ENCODE peak calls at places on chromosomes 5 and 9, in six cellular contexts. X, H, R, F, Q and J are unnamed samples.

GRCh38 chr5:180596115-180596667 is 4.9 kb upstream of the SCGB3A1 start:
- DNase-seq in X (no peak), H (no peak), R (no peak), F (no peak), Q (no peak), J (no peak)

GRCh38 chr5:174618589-174618988 is 105.8 kb upstream of the MSX2 start:
- DNase-seq in X (no peak), H (no peak), R (no peak), F (no peak), Q (no peak), J (no peak)

GRCh38 chr9:78011037-78011436 is 20.6 kb downstream of the GNAQ start:
- DNase-seq in X (no peak), H (no peak), R (no peak), F (peak), Q (peak), J (no peak)

GRCh38 chr9:117480729-117481128 is 65.9 kb upstream of the ASTN2 start:
- DNase-seq in X (no peak), H (no peak), R (no peak), F (no peak), Q (no peak), J (no peak)

GRCh38 chr5:68279960-68280359 is 64.4 kb downstream of the PIK3R1 start:
- DNase-seq in X (no peak), H (no peak), R (no peak), F (no peak), Q (no peak), J (no peak)

GRCh38 chr9:2242778-2243395 is 227.7 kb downstream of the SMARCA2 start:
- DNase-seq in X (no peak), H (no peak), R (peak), F (peak), Q (peak), J (no peak)

GRCh38 chr5:34929720-34930526 is 564 bp downstream of the DNAJC21 start:
- DNase-seq in X (peak), H (peak), R (peak), F (peak), Q (peak), J (peak)

GRCh38 chr5:168946363-168946762 is 354.6 kb downstream of the SLIT3 start:
- DNase-seq in X (no peak), H (no peak), R (no peak), F (peak), Q (peak), J (no peak)

GRCh38 chr9:71003346-71003745 is 118.1 kb downstream of the TRPM3 start:
- DNase-seq in X (no peak), H (no peak), R (no peak), F (no peak), Q (no peak), J (no peak)

GRCh38 chr5:14745753-14746152 is 81.2 kb downstream of the OTULIN start:
- DNase-seq in X (no peak), H (no peak), R (no peak), F (no peak), Q (no peak), J (no peak)

GRCh38 chr5:6868170-6868569 is 154.9 kb downstream of the TENT4A start:
- DNase-seq in X (no peak), H (no peak), R (no peak), F (no peak), Q (no peak), J (no peak)

GRCh38 chr9:136564379-136564988 is 18.6 kb upstream of the NOTCH1 start:
- DNase-seq in X (peak), H (peak), R (no peak), F (peak), Q (peak), J (peak)

GRCh38 chr9:97934321-97935115 is 3.5 kb downstream of the HEMGN start:
- DNase-seq in X (no peak), H (no peak), R (no peak), F (no peak), Q (no peak), J (no peak)

GRCh38 chr9:14258840-14259239 is 55.1 kb downstream of the NFIB start:
- DNase-seq in X (no peak), H (peak), R (no peak), F (peak), Q (peak), J (no peak)

GRCh38 chr9:77834898-77835505 is 186.9 kb upstream of the GNA14 start:
- DNase-seq in X (no peak), H (no peak), R (no peak), F (peak), Q (no peak), J (no peak)

GRCh38 chr9:32741706-32742105 is 41.6 kb upstream of the TMEM215 start:
- DNase-seq in X (no peak), H (no peak), R (no peak), F (peak), Q (peak), J (no peak)

GRCh38 chr5:71475788-71476384 is 20.4 kb downstream of the BDP1 start:
- DNase-seq in X (no peak), H (peak), R (no peak), F (peak), Q (peak), J (peak)
- TF ChIP-seq CTCF in X (peak), H (peak), R (no peak), F (peak), Q (peak), J (peak)

GRCh38 chr9:121285835-121286687 is 18.1 kb downstream of the GSN start:
- DNase-seq in X (no peak), H (peak), R (peak), F (peak), Q (peak), J (no peak)

GRCh38 chr9:121288874-121289553 is 21.1 kb downstream of the GSN start:
- DNase-seq in X (no peak), H (peak), R (peak), F (peak), Q (peak), J (no peak)

GRCh38 chr9:121288557-121288873 is 20.6 kb downstream of the GSN start:
- DNase-seq in X (no peak), H (no peak), R (no peak), F (no peak), Q (no peak), J (no peak)

GRCh38 chr9:121286688-121286972 is 18.7 kb downstream of the GSN start:
- DNase-seq in X (no peak), H (no peak), R (no peak), F (no peak), Q (no peak), J (no peak)

DNA sequence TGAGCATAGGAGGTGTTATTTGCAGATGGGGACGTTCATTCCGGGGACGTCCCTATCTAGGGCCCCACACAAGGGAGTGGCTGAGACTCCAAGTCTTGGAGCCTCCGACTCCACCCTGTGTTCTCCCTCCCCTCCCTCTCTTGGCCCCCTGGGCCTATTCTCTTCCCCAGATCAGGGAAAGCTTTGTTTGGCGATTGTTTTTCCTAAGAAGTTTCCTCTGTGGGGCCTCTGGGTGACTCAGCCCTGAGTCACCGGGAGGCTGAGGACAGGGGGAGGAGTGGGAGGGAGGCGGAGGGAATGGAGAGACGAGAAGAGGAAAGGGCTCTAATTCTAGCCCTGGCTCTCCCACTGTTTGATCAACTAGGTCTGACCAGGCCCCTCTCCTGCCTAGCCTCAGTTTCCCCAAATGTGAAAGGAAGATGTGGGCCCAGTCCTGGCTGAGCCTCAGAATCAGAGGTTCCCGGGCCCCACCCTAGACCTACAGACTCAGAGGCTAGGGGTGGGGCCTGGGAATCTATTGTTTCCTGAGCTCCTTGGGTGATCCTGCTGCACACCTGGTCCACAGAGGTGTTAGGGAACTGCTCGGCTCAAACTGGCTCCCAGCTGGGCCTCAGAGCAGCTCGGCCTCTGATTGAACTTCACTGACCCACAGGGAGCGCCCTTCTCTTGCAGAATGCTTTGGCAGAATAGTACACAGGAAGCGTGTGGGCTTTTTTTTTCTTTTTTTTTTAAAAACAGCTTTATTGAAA is 19.2 kb downstream of the GSN start:
- DNase-seq in X (no peak), H (peak), R (peak), F (peak), Q (peak), J (no peak)
- TF ChIP-seq CTCF in X (no peak), H (peak), R (peak), F (peak), Q (peak), J (no peak)

GRCh38 chr5:57004800-57005199 is 52.9 kb upstream of the MIER3 start:
- DNase-seq in X (no peak), H (no peak), R (no peak), F (no peak), Q (no peak), J (no peak)
- TF ChIP-seq CTCF in X (no peak), H (no peak), R (no peak), F (no peak), Q (no peak), J (no peak)

DNA sequence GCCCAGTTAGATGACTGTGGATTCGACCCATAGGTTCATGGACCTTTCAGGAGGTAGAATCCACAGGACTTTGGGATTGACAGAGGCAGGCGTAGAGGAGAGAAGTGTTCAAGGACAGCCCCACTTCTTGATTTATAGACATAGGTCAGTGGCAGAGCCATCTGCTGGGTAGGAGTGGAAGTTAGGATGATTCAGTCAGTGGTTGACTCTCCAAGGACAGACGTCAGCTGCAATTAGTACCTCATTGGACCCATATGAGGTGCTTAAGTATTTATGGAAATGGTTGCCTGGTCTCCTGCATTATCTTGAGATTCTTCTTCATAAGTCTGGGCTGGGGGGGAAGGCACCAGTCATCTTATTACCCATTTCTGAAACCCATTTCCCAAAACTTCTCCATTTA is 70.9 kb downstream of the SH3RF2 start:
- DNase-seq in X (no peak), H (no peak), R (no peak), F (peak), Q (peak), J (no peak)
- TF ChIP-seq CTCF in X (peak), H (no peak), R (no peak), F (peak), Q (no peak), J (no peak)